ENCODE peak calls at places on chromosomes 1 and 21, in seven cellular contexts. T, O, H, Y, U, G and X are unnamed samples.

GRCh38 chr1:205701405-205701804 is 21.1 kb upstream of the SLC45A3 start:
- DNase-seq in T (no peak), U (no peak), G (no peak), Y (no peak), H (no peak), O (no peak), X (no peak)

GRCh38 chr1:1194723-1195122 is 11.7 kb downstream of the TNFRSF18 start:
- DNase-seq in H (no peak), T (no peak), U (no peak), Y (no peak), O (no peak), G (no peak), X (peak; percentile 9)

GRCh38 chr21:45012661-45013270 is 61.6 kb upstream of the ADARB1 start:
- DNase-seq in U (no peak), G (no peak), O (peak; percentile 75), T (no peak), Y (no peak), H (no peak), X (no peak)

GRCh38 chr1:92482665-92483441 is 3.9 kb downstream of the GFI1 start:
- DNase-seq in H (no peak), U (no peak), T (no peak), Y (peak; percentile 14), G (no peak), O (no peak), X (no peak)

GRCh38 chr21:41139275-41139674 is 28.7 kb upstream of the BACE2 start:
- DNase-seq in T (no peak), O (no peak), G (no peak), U (no peak), H (no peak), Y (no peak), X (no peak)

GRCh38 chr1:41795205-41795762 is 123.4 kb downstream of the HIVEP3 start:
- DNase-seq in G (peak; percentile 43), O (peak; percentile 13), U (no peak), T (peak; percentile 32), H (no peak), Y (no peak), X (peak; percentile 70)

GRCh38 chr21:44703731-44704635 is 7.0 kb downstream of the KRTAP10-12 start:
- DNase-seq in Y (no peak), O (no peak), T (no peak), U (no peak), G (no peak), H (no peak), X (no peak)

GRCh38 chr1:114502080-114502479 is 8.9 kb downstream of the TRIM33 start:
- DNase-seq in G (no peak), O (no peak), T (no peak), U (no peak), Y (no peak), H (no peak), X (no peak)

GRCh38 chr1:219317762-219318353 is 144.2 kb downstream of the LYPLAL1 start:
- DNase-seq in G (no peak), U (no peak), H (no peak), T (no peak), Y (no peak), O (no peak), X (peak; percentile 64)

GRCh38 chr21:46145840-46146691 is 9.3 kb downstream of the FTCD start:
- DNase-seq in G (no peak), O (no peak), U (no peak), T (no peak), Y (no peak), H (no peak), X (no peak)

GRCh38 chr1:167223144-167224103 is 2.7 kb downstream of the POU2F1 start:
- DNase-seq in O (peak; percentile 51), U (no peak), H (no peak), G (no peak), T (no peak), Y (no peak), X (no peak)

GRCh38 chr1:62198069-62198780 is 3.6 kb downstream of the L1TD1 start:
- DNase-seq in O (no peak), U (no peak), Y (no peak), G (no peak), T (no peak), H (no peak), X (no peak)

GRCh38 chr1:168709407-168709891 is 19.6 kb downstream of the DPT start:
- DNase-seq in U (peak; percentile 41), Y (no peak), T (peak; percentile 31), H (no peak), O (no peak), G (no peak), X (peak; percentile 83)

GRCh38 chr1:150161747-150162581 is 12.2 kb downstream of the PLEKHO1 start:
- DNase-seq in O (no peak), T (no peak), G (peak; percentile 35), Y (no peak), U (no peak), H (no peak), X (peak; percentile 65)

GRCh38 chr1:8947127-8947691 is 1.5 kb downstream of the CA6 start:
- DNase-seq in O (no peak), H (no peak), Y (no peak), U (no peak), G (peak; percentile 51), T (no peak), X (no peak)

GRCh38 chr1:206503591-206504362 is 3.6 kb upstream of the RASSF5 start:
- DNase-seq in G (peak; percentile 98), Y (no peak), H (no peak), U (peak; percentile 97), T (peak; percentile 97), O (peak; percentile 70), X (peak; percentile 94)

GRCh38 chr1:5393146-5393545 is 599.1 kb downstream of the NPHP4 start:
- DNase-seq in U (no peak), O (no peak), Y (no peak), G (no peak), T (no peak), H (no peak), X (no peak)

GRCh38 chr1:26787381-26787705 is 407 bp upstream of the PIGV start:
- DNase-seq in O (no peak), Y (no peak), G (no peak), H (no peak), U (no peak), T (peak; percentile 74), X (peak; percentile 57)

GRCh38 chr1:236425031-236425663 is 31.1 kb downstream of the EDARADD start:
- DNase-seq in G (no peak), Y (no peak), T (no peak), O (peak; percentile 14), U (no peak), H (no peak), X (no peak)

GRCh38 chr1:193868425-193868824 is 682.0 kb upstream of the B3GALT2 start:
- DNase-seq in H (no peak), G (no peak), O (no peak), T (no peak), Y (no peak), U (no peak), X (no peak)

GRCh38 chr1:91278754-91279153 is 125.9 kb downstream of the HFM1 start:
- DNase-seq in H (no peak), G (peak; percentile 84), U (no peak), O (peak; percentile 3), Y (no peak), T (no peak), X (peak; percentile 53)

GRCh38 chr21:43865471-43866181 is 603 bp downstream of the AGPAT3 start:
- DNase-seq in G (no peak), T (no peak), Y (no peak), H (peak; percentile 49), U (no peak), O (no peak), X (peak; percentile 25)

GRCh38 chr1:2594641-2595131 is 8.1 kb downstream of the PRXL2B start:
- DNase-seq in H (no peak), G (no peak), O (no peak), U (no peak), Y (no peak), T (no peak), X (no peak)

GRCh38 chr1:70738576-70738975 is 309.0 kb downstream of the PTGER3 start:
- DNase-seq in G (no peak), O (no peak), T (no peak), U (no peak), Y (no peak), H (no peak), X (no peak)

GRCh38 chr1:210597555-210598134 is 268.9 kb downstream of the HHAT start:
- DNase-seq in H (no peak), U (peak; percentile 65), Y (no peak), O (peak; percentile 61), T (peak; percentile 89), G (no peak), X (peak; percentile 59)

GRCh38 chr1:5989286-5989605 is 3.0 kb downstream of the NPHP4 start:
- DNase-seq in Y (no peak), H (no peak), O (no peak), U (no peak), G (no peak), T (no peak), X (no peak)

GRCh38 chr21:41668686-41669532 is 97.9 kb downstream of the RIPK4 start:
- DNase-seq in O (no peak), H (no peak), Y (no peak), G (no peak), U (no peak), T (no peak), X (no peak)

GRCh38 chr1:38330799-38331198 is 284.2 kb upstream of the POU3F1 start:
- DNase-seq in H (no peak), Y (no peak), G (no peak), U (no peak), T (no peak), O (no peak), X (no peak)

GRCh38 chr1:234998174-234998741 is 130.4 kb downstream of the TOMM20 start:
- DNase-seq in Y (no peak), H (no peak), U (no peak), G (no peak), O (no peak), T (peak; percentile 57), X (peak; percentile 35)

GRCh38 chr1:232509570-232509969 is 120.4 kb downstream of the SIPA1L2 start:
- DNase-seq in O (no peak), T (no peak), Y (no peak), U (no peak), G (no peak), H (no peak), X (peak; percentile 53)

GRCh38 chr1:23809751-23810171 is 9.2 kb upstream of the GALE start:
- DNase-seq in O (peak; percentile 64), T (peak; percentile 63), Y (no peak), G (peak; percentile 96), U (no peak), H (no peak), X (peak; percentile 74)

GRCh38 chr1:203338335-203339036 is 12.4 kb downstream of the FMOD start:
- DNase-seq in Y (peak; percentile 30), G (peak; percentile 74), T (peak; percentile 40), H (peak; percentile 68), U (no peak), O (peak; percentile 79), X (peak; percentile 79)

GRCh38 chr21:21996891-21997290 is 998.7 kb downstream of the NCAM2 start:
- DNase-seq in G (no peak), O (no peak), T (no peak), U (no peak), Y (no peak), H (no peak), X (no peak)

GRCh38 chr1:236654511-236654910 is 31.8 kb upstream of the ACTN2 start:
- DNase-seq in U (no peak), T (no peak), G (no peak), Y (no peak), H (no peak), O (no peak), X (no peak)